ENCODE peak calls at places on chromosomes 6 and 20, in seven cellular contexts. E is SHP77 treated with DMSO at 0.1 percent for 48 hours; P is hippocampal formation; M is SW480; W is AG09319; A is H54; H is activated CD4-positive, alpha-beta T cell treated with anti-CD3 and anti-CD28 coated beads for 24 hours. Y is an unnamed sample.

GRCh38 chr6:15131234-15132195 is 114.4 kb upstream of the JARID2 start:
- DNase-seq in H (no peak), P (no peak), A (no peak), M (no peak), E (no peak), W (no peak), Y (no peak)

GRCh38 chr6:106134906-106135634 is 48.9 kb downstream of the PRDM1 start:
- DNase-seq in H (no peak), P (no peak), W (no peak), E (no peak), M (peak; percentile 82), A (no peak), Y (peak; percentile 10)

GRCh38 chr6:149028767-149029405 is 282.1 kb downstream of the UST start:
- DNase-seq in E (peak; percentile 83), P (peak; percentile 33), H (peak; percentile 70), W (peak; percentile 91), M (peak; percentile 84), A (no peak), Y (peak; percentile 61)

GRCh38 chr6:139291813-139292619 is at the start of gene TXLNB:
- DNase-seq in H (peak; percentile 68), P (no peak), A (peak; percentile 9), E (peak; percentile 64), W (peak; percentile 79), M (no peak), Y (no peak)

GRCh38 chr6:137247724-137248123 is 28.5 kb upstream of the IFNGR1 start:
- DNase-seq in P (no peak), A (no peak), E (no peak), M (no peak), W (no peak), H (no peak), Y (no peak)

GRCh38 chr6:135867332-135867731 is 15.8 kb downstream of the PDE7B start:
- DNase-seq in A (no peak), M (no peak), P (no peak), E (no peak), W (no peak), H (no peak), Y (no peak)

GRCh38 chr6:97203343-97203742 is 79.7 kb downstream of the MMS22L start:
- DNase-seq in H (no peak), M (no peak), W (no peak), P (no peak), E (no peak), A (no peak), Y (no peak)

GRCh38 chr6:123803456-123803861 is 206 bp upstream of the NKAIN2 start:
- DNase-seq in P (no peak), M (no peak), E (no peak), W (no peak), A (no peak), H (no peak), Y (no peak)

GRCh38 chr6:3625161-3625979 is 126.1 kb downstream of the PXDC1 start:
- DNase-seq in H (no peak), A (no peak), M (no peak), P (no peak), E (no peak), W (no peak), Y (no peak)

GRCh38 chr20:13089950-13090469 is 81.2 kb downstream of the SPTLC3 start:
- DNase-seq in M (no peak), A (no peak), E (no peak), W (no peak), H (no peak), P (no peak), Y (no peak)

GRCh38 chr20:38751360-38751976 is 3.2 kb downstream of the ACTR5 start:
- DNase-seq in A (no peak), H (no peak), E (no peak), M (peak; percentile 66), P (no peak), W (no peak), Y (peak; percentile 52)